ENCODE peak calls at places on chromosomes 6 and 20, in four cellular contexts. One of them, this sample, is unnamed.

GRCh38 chr6:127249619-127250018 is 17.0 kb upstream of the RNF146 start:
- DNase-seq in HepG2: no peak
- DNase-seq in HCT116: no peak
- DNase-seq in K562: no peak
- DNase-seq in this sample: no peak

GRCh38 chr6:21914121-21914973 is 320.8 kb downstream of the SOX4 start:
- DNase-seq in HepG2: no peak
- DNase-seq in HCT116: no peak
- DNase-seq in K562: no peak
- DNase-seq in this sample: no peak

GRCh38 chr6:71727632-71728294 is 158.6 kb upstream of the RIMS1 start:
- DNase-seq in HepG2: no peak
- DNase-seq in HCT116: no peak
- DNase-seq in K562: no peak
- DNase-seq in this sample: no peak

GRCh38 chr6:141421378-141421777 is 711.3 kb upstream of the GJE1 start:
- DNase-seq in HepG2: no peak
- DNase-seq in HCT116: peak; percentile 8
- DNase-seq in K562: no peak
- DNase-seq in this sample: peak; percentile 61

GRCh38 chr6:155130161-155130853 is 133.5 kb upstream of the CLDN20 start:
- DNase-seq in HepG2: no peak
- DNase-seq in HCT116: no peak
- DNase-seq in K562: no peak
- DNase-seq in this sample: no peak

GRCh38 chr6:49087372-49087771 is 375.7 kb downstream of the MMUT start:
- DNase-seq in HepG2: no peak
- DNase-seq in HCT116: no peak
- DNase-seq in K562: no peak
- DNase-seq in this sample: no peak

GRCh38 chr20:45032781-45033180 is 66.5 kb downstream of the STK4 start:
- DNase-seq in HepG2: no peak
- DNase-seq in HCT116: no peak
- DNase-seq in K562: no peak
- DNase-seq in this sample: no peak

GRCh38 chr20:50450493-50450826 is 59.7 kb upstream of the PTPN1 start:
- DNase-seq in HepG2: no peak
- DNase-seq in HCT116: no peak
- DNase-seq in K562: no peak
- DNase-seq in this sample: no peak

GRCh38 chr6:134182528-134182927 is 130.1 kb upstream of the SLC2A12 start:
- DNase-seq in HepG2: no peak
- DNase-seq in HCT116: no peak
- DNase-seq in K562: no peak
- DNase-seq in this sample: no peak

GRCh38 chr6:168684471-168684870 is 243.5 kb downstream of the SMOC2 start:
- DNase-seq in HepG2: no peak
- DNase-seq in HCT116: no peak
- DNase-seq in K562: no peak
- DNase-seq in this sample: no peak

GRCh38 chr6:134421496-134421895 is 103.6 kb upstream of the SGK1 start:
- DNase-seq in HepG2: no peak
- DNase-seq in HCT116: no peak
- DNase-seq in K562: no peak
- DNase-seq in this sample: no peak

GRCh38 chr6:41406821-41407787 is 71.7 kb downstream of the NCR2 start:
- DNase-seq in HepG2: no peak
- DNase-seq in HCT116: no peak
- DNase-seq in K562: no peak
- DNase-seq in this sample: no peak

GRCh38 chr6:16305788-16306187 is 67.4 kb downstream of the GMPR start:
- DNase-seq in HepG2: no peak
- DNase-seq in HCT116: no peak
- DNase-seq in K562: no peak
- DNase-seq in this sample: no peak

GRCh38 chr6:157134402-157135074 is 188.8 kb downstream of the TMEM242 start:
- DNase-seq in HepG2: no peak
- DNase-seq in HCT116: no peak
- DNase-seq in K562: no peak
- DNase-seq in this sample: no peak

GRCh38 chr20:58014628-58015315 is 213.7 kb downstream of the ANKRD60 start:
- DNase-seq in HepG2: no peak
- DNase-seq in HCT116: peak; percentile 80
- DNase-seq in K562: no peak
- DNase-seq in this sample: no peak

GRCh38 chr6:34021839-34022190 is 124.1 kb downstream of the GRM4 start:
- DNase-seq in HepG2: no peak
- DNase-seq in HCT116: no peak
- DNase-seq in K562: no peak
- DNase-seq in this sample: no peak

GRCh38 chr20:47506335-47506734 is 4.6 kb downstream of the NCOA3 start:
- DNase-seq in HepG2: no peak
- DNase-seq in HCT116: no peak
- DNase-seq in K562: no peak
- DNase-seq in this sample: no peak
- H3K27ac ChIP-seq in HepG2: peak overlapping the region; percentile 15
- H3K27ac ChIP-seq in HCT116: no peak overlapping the region
- H3K27ac ChIP-seq in K562: peak overlapping the region; percentile 26
- H3K27ac ChIP-seq in this sample: peak overlapping the region; percentile 24

GRCh38 chr20:46354207-46354555 is 45.9 kb upstream of the CDH22 start:
- DNase-seq in HepG2: no peak
- DNase-seq in HCT116: no peak
- DNase-seq in K562: no peak
- DNase-seq in this sample: no peak
- TF ChIP-seq SIN3A in HepG2: no peak
- TF ChIP-seq SIN3A in HCT116: no peak
- TF ChIP-seq SIN3A in K562: no peak
- TF ChIP-seq SIN3A in this sample: no peak

GRCh38 chr20:23669327-23669726 is 19.5 kb downstream of the CST4 start:
- DNase-seq in HepG2: no peak
- DNase-seq in HCT116: no peak
- DNase-seq in K562: no peak
- DNase-seq in this sample: no peak
- TF ChIP-seq TCF7L2 in HepG2: no peak
- TF ChIP-seq TCF7L2 in HCT116: no peak
- TF ChIP-seq TCF7L2 in K562: no peak
- TF ChIP-seq TCF7L2 in this sample: no peak

DNA sequence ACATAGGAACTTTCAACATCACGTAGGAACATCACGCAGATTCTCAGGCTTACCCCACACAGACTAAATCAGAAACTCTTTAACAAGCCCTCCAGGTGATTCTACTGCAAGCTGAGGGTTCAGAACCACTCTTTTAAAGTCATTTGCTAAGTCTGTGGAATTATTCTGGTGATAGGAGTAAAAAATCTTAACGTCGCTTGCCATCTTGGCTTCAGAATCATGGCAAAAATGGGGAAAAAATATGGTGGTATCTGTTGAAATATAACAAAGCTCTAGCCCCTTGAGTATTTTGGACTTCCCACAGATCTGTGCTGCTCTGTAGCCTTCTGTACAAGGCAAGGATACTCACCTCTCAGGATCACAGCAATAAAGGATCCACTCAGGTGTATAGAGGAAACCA is 17.4 kb downstream of the FOXO3 start:
- DNase-seq in HepG2: no peak
- DNase-seq in HCT116: no peak
- DNase-seq in K562: no peak
- DNase-seq in this sample: no peak
- H3K27ac ChIP-seq in HepG2: no peak overlapping the region
- H3K27ac ChIP-seq in HCT116: no peak overlapping the region
- H3K27ac ChIP-seq in K562: no peak overlapping the region
- H3K27ac ChIP-seq in this sample: no peak overlapping the region

GRCh38 chr20:10861086-10861485 is 187.3 kb upstream of the JAG1 start:
- DNase-seq in HepG2: no peak
- DNase-seq in HCT116: no peak
- DNase-seq in K562: no peak
- DNase-seq in this sample: no peak

GRCh38 chr20:10861619-10862018 is 187.8 kb upstream of the JAG1 start:
- DNase-seq in HepG2: peak; percentile 59
- DNase-seq in HCT116: no peak
- DNase-seq in K562: no peak
- DNase-seq in this sample: no peak

GRCh38 chr20:10863337-10864060 is 189.7 kb upstream of the JAG1 start:
- DNase-seq in HepG2: no peak
- DNase-seq in HCT116: peak; percentile 23
- DNase-seq in K562: no peak
- DNase-seq in this sample: no peak

GRCh38 chr20:10868299-10868698 is 194.5 kb upstream of the JAG1 start:
- DNase-seq in HepG2: no peak
- DNase-seq in HCT116: no peak
- DNase-seq in K562: no peak
- DNase-seq in this sample: no peak

GRCh38 chr20:10864076-10864672 is 190.4 kb upstream of the JAG1 start:
- DNase-seq in HepG2: no peak
- DNase-seq in HCT116: peak; percentile 16
- DNase-seq in K562: no peak
- DNase-seq in this sample: no peak
- TF ChIP-seq SIN3A in HepG2: no peak
- TF ChIP-seq SIN3A in HCT116: no peak
- TF ChIP-seq SIN3A in K562: no peak
- TF ChIP-seq SIN3A in this sample: no peak

GRCh38 chr20:62025832-62026563 is 39.7 kb downstream of the TAF4 start:
- DNase-seq in HepG2: peak; percentile 30
- DNase-seq in HCT116: no peak
- DNase-seq in K562: peak; percentile 60
- DNase-seq in this sample: no peak
- TF ChIP-seq TCF7L2 in HepG2: no peak
- TF ChIP-seq TCF7L2 in HCT116: no peak
- TF ChIP-seq TCF7L2 in K562: no peak
- TF ChIP-seq TCF7L2 in this sample: no peak

GRCh38 chr20:64071341-64072332 is 7.7 kb downstream of the RGS19 start:
- DNase-seq in HepG2: no peak
- DNase-seq in HCT116: no peak
- DNase-seq in K562: no peak
- DNase-seq in this sample: no peak
- H3K27ac ChIP-seq in HepG2: no peak overlapping the region
- H3K27ac ChIP-seq in HCT116: no peak overlapping the region
- H3K27ac ChIP-seq in K562: no peak overlapping the region
- H3K27ac ChIP-seq in this sample: no peak overlapping the region

This sample was measured in Panc1.